ENCODE peak calls at places on chromosomes 2 and 18, in five cellular contexts. One of them, this sample, is unnamed.

GRCh38 chr18:13433088-13433487 is 214.5 kb downstream of the LDLRAD4 start:
- DNase-seq in HEK293T: no peak
- DNase-seq in CD8-positive, alpha-beta T cell: no peak
- DNase-seq in iPS DF 19.7: no peak
- DNase-seq in fibroblast of mammary gland: no peak
- DNase-seq in this sample: no peak

GRCh38 chr18:80154293-80154692 is 45.2 kb downstream of the ADNP2 start:
- DNase-seq in HEK293T: peak; percentile 13
- DNase-seq in CD8-positive, alpha-beta T cell: peak; percentile 30
- DNase-seq in iPS DF 19.7: no peak
- DNase-seq in fibroblast of mammary gland: peak; percentile 38
- DNase-seq in this sample: no peak

GRCh38 chr2:96111823-96112500 is 4.4 kb downstream of the ADRA2B start:
- DNase-seq in HEK293T: no peak
- DNase-seq in CD8-positive, alpha-beta T cell: no peak
- DNase-seq in iPS DF 19.7: no peak
- DNase-seq in fibroblast of mammary gland: no peak
- DNase-seq in this sample: no peak

GRCh38 chr2:169162613-169163012 is 93.2 kb downstream of the DHRS9 start:
- DNase-seq in HEK293T: no peak
- DNase-seq in CD8-positive, alpha-beta T cell: no peak
- DNase-seq in iPS DF 19.7: no peak
- DNase-seq in fibroblast of mammary gland: no peak
- DNase-seq in this sample: no peak

GRCh38 chr2:136219341-136219740 is 101.4 kb upstream of the CXCR4 start:
- DNase-seq in HEK293T: no peak
- DNase-seq in CD8-positive, alpha-beta T cell: no peak
- DNase-seq in iPS DF 19.7: no peak
- DNase-seq in fibroblast of mammary gland: peak; percentile 15
- DNase-seq in this sample: no peak

GRCh38 chr2:95060446-95061118 is 35.1 kb downstream of the MAL start:
- DNase-seq in HEK293T: no peak
- DNase-seq in CD8-positive, alpha-beta T cell: no peak
- DNase-seq in iPS DF 19.7: no peak
- DNase-seq in fibroblast of mammary gland: no peak
- DNase-seq in this sample: no peak

GRCh38 chr2:172970660-172971059 is 105.0 kb upstream of the MAP3K20 start:
- DNase-seq in HEK293T: no peak
- DNase-seq in CD8-positive, alpha-beta T cell: peak; percentile 38
- DNase-seq in iPS DF 19.7: no peak
- DNase-seq in fibroblast of mammary gland: no peak
- DNase-seq in this sample: no peak

GRCh38 chr18:36179562-36180334 is 7.5 kb upstream of the MOCOS start:
- DNase-seq in HEK293T: no peak
- DNase-seq in CD8-positive, alpha-beta T cell: no peak
- DNase-seq in iPS DF 19.7: no peak
- DNase-seq in fibroblast of mammary gland: peak; percentile 87
- DNase-seq in this sample: no peak

GRCh38 chr18:68699043-68699442 is 15.9 kb downstream of the TMX3 start:
- DNase-seq in HEK293T: no peak
- DNase-seq in CD8-positive, alpha-beta T cell: no peak
- DNase-seq in iPS DF 19.7: no peak
- DNase-seq in fibroblast of mammary gland: peak; percentile 78
- DNase-seq in this sample: no peak

GRCh38 chr2:20299113-20299512 is 51.5 kb downstream of the PUM2 start:
- DNase-seq in HEK293T: no peak
- DNase-seq in CD8-positive, alpha-beta T cell: no peak
- DNase-seq in iPS DF 19.7: no peak
- DNase-seq in fibroblast of mammary gland: peak; percentile 11
- DNase-seq in this sample: no peak

GRCh38 chr2:24012521-24013245 is 2.8 kb downstream of the MFSD2B start:
- DNase-seq in HEK293T: no peak
- DNase-seq in CD8-positive, alpha-beta T cell: no peak
- DNase-seq in iPS DF 19.7: no peak
- DNase-seq in fibroblast of mammary gland: no peak
- DNase-seq in this sample: no peak

GRCh38 chr18:48605408-48605845 is 66.6 kb downstream of the CTIF start:
- DNase-seq in HEK293T: peak; percentile 32
- DNase-seq in CD8-positive, alpha-beta T cell: no peak
- DNase-seq in iPS DF 19.7: peak; percentile 80
- DNase-seq in fibroblast of mammary gland: peak; percentile 21
- DNase-seq in this sample: no peak

GRCh38 chr2:239830066-239830717 is 194.9 kb downstream of the NDUFA10 start:
- DNase-seq in HEK293T: no peak
- DNase-seq in CD8-positive, alpha-beta T cell: peak; percentile 9
- DNase-seq in iPS DF 19.7: no peak
- DNase-seq in fibroblast of mammary gland: peak; percentile 13
- DNase-seq in this sample: peak; percentile 28

This sample was measured in SJSA1.